ENCODE peak calls at places on chromosomes 1 and 21, in six cellular contexts. B is foreskin fibroblast, Y is fibroblast of mammary gland, O is PC-3, T is heart left ventricle, H is WERI-Rb-1. P is an unnamed sample.

GRCh38 chr1:28200234-28200873 is 23.9 kb upstream of the PTAFR start:
- DNase-seq in H (no peak), O (no peak), T (no peak), Y (no peak), B (no peak), P (no peak)

GRCh38 chr1:112439592-112439991 is 43.6 kb downstream of the CTTNBP2NL start:
- DNase-seq in H (no peak), B (no peak), Y (no peak), O (no peak), T (no peak), P (no peak)

GRCh38 chr1:17802164-17802563 is 47.0 kb downstream of the ACTL8 start:
- DNase-seq in T (no peak), H (no peak), B (peak; percentile 20), O (no peak), Y (peak; percentile 60), P (no peak)

GRCh38 chr1:244074559-244075171 is 23.6 kb downstream of the ZBTB18 start:
- DNase-seq in Y (no peak), O (no peak), H (no peak), B (no peak), T (no peak), P (no peak)

GRCh38 chr1:15429701-15430149 is 8.5 kb upstream of the CTRC start:
- DNase-seq in Y (peak; percentile 79), B (peak; percentile 71), H (no peak), O (peak; percentile 82), T (no peak), P (no peak)

GRCh38 chr1:27504588-27505419 is 14.8 kb upstream of the WASF2 start:
- DNase-seq in B (peak; percentile 71), H (peak; percentile 40), T (peak; percentile 91), Y (peak; percentile 45), O (no peak), P (no peak)

GRCh38 chr1:227370463-227371254 is 52.4 kb upstream of the CDC42BPA start:
- DNase-seq in Y (peak; percentile 20), T (no peak), H (no peak), O (peak; percentile 97), B (peak; percentile 22), P (no peak)

GRCh38 chr21:45187646-45188045 is 100.0 kb downstream of the POFUT2 start:
- DNase-seq in Y (peak; percentile 6), O (no peak), B (no peak), H (no peak), T (no peak), P (no peak)

GRCh38 chr1:160090760-160091159 is 7.7 kb downstream of the IGSF8 start:
- DNase-seq in O (no peak), H (no peak), Y (no peak), T (no peak), B (no peak), P (no peak)

GRCh38 chr1:23169727-23170335 is 1.2 kb upstream of the LUZP1 start:
- DNase-seq in B (peak; percentile 95), Y (peak; percentile 98), H (no peak), T (peak; percentile 71), O (no peak), P (no peak)

GRCh38 chr1:246182149-246182851 is 324.8 kb downstream of the SMYD3 start:
- DNase-seq in Y (no peak), T (no peak), O (no peak), B (no peak), H (no peak), P (no peak)

GRCh38 chr1:94265011-94265422 is 27.6 kb upstream of the ARHGAP29 start:
- DNase-seq in B (peak; percentile 68), H (no peak), T (no peak), Y (peak; percentile 86), O (peak; percentile 51), P (no peak)

GRCh38 chr21:43681650-43682049 is 22.3 kb downstream of the RRP1B start:
- DNase-seq in H (no peak), O (peak; percentile 43), Y (no peak), B (no peak), T (no peak), P (no peak)

GRCh38 chr1:205576805-205577761 is 54.7 kb downstream of the ELK4 start:
- DNase-seq in T (no peak), H (peak; percentile 36), B (no peak), O (no peak), Y (no peak), P (no peak)

GRCh38 chr21:42313501-42313969 is 1.7 kb downstream of the TFF3 start:
- DNase-seq in Y (no peak), O (no peak), T (no peak), H (no peak), B (no peak), P (no peak)

GRCh38 chr1:225004396-225004795 is 74.9 kb downstream of the DNAH14 start:
- DNase-seq in T (no peak), B (no peak), O (peak; percentile 27), Y (no peak), H (no peak), P (no peak)

GRCh38 chr1:204493882-204494280 is 724 bp downstream of the PIK3C2B start:
- DNase-seq in H (peak; percentile 69), Y (peak; percentile 11), T (peak; percentile 75), O (peak; percentile 85), B (peak; percentile 50), P (no peak)

GRCh38 chr1:29793101-29793546 is 556.8 kb downstream of the PTPRU start:
- DNase-seq in Y (peak; percentile 75), H (peak; percentile 95), B (peak; percentile 77), T (peak; percentile 82), O (peak; percentile 92), P (peak; percentile 55)

GRCh38 chr1:228802386-228803221 is 67.3 kb downstream of the RHOU start:
- DNase-seq in B (peak; percentile 45), O (no peak), H (no peak), Y (peak; percentile 56), T (no peak), P (peak; percentile 52)

GRCh38 chr21:46297311-46298082 is 11.4 kb downstream of the YBEY start:
- DNase-seq in T (peak; percentile 76), Y (peak; percentile 31), H (no peak), O (no peak), B (peak; percentile 73), P (no peak)

GRCh38 chr21:46299167-46299566 is 13.0 kb downstream of the YBEY start:
- DNase-seq in Y (no peak), H (no peak), T (no peak), B (no peak), O (no peak), P (no peak)

GRCh38 chr21:46295996-46296752 is 10.0 kb downstream of the YBEY start:
- DNase-seq in O (no peak), T (peak; percentile 93), H (no peak), Y (peak; percentile 94), B (peak; percentile 99), P (no peak)

GRCh38 chr21:46295177-46295711 is 9.1 kb downstream of the YBEY start:
- DNase-seq in O (no peak), B (peak; percentile 67), T (no peak), H (peak; percentile 39), Y (peak; percentile 75), P (no peak)

DNA sequence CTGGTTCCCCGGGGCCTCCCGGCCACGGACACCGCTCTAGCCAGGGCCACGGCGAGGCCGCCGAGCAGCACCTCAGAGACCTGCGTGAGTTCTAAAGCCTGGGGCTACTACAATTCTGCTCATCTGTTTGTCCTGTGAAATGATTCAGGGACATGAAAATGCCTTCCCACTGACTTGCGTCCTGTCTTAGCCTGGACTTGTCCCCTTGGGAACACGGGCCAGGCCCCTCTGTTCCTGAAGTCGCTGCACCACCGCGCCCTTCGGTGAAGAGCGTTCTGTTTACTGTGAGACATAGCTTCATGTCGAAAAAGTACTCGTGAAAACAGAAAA is 11.9 kb downstream of the YBEY start:
- DNase-seq in T (no peak), B (no peak), H (no peak), O (no peak), Y (no peak), P (no peak)
- H3K4me3 ChIP-seq in T (peak overlapping the region; percentile 56), B (peak overlapping the region; percentile 7), H (no peak overlapping the region), O (no peak overlapping the region), Y (no peak overlapping the region), P (no peak overlapping the region)

DNA sequence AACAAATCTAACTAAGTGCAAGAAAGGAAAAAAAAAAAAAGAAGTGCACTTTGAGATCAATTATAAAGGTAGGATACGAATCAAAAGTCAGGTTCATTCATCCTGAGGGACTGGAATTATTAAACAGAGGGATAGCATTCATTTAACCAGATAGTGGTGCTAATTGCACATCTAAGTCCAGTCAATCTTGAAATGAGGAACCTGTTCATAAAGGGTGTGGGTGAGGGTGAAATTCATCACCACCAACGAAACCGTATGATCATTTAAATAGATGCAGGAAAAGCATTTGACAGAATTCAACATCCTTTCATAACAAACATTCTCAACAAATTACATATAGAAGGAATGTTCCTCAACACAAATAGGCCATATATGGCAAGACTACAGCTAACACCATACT is 5.6 kb downstream of the CTSS start:
- DNase-seq in Y (no peak), T (no peak), B (no peak), O (no peak), H (no peak), P (no peak)
- TF ChIP-seq CTCF in Y (no peak), T (no peak), B (no peak), O (no peak), H (no peak), P (no peak)

GRCh38 chr1:63012339-63012738 is 228.4 kb downstream of the ATG4C start:
- DNase-seq in B (no peak), H (no peak), O (no peak), Y (peak; percentile 14), T (no peak), P (no peak)

GRCh38 chr1:63010898-63011660 is 227.1 kb downstream of the ATG4C start:
- DNase-seq in H (peak; percentile 14), Y (no peak), T (no peak), O (no peak), B (no peak), P (peak; percentile 30)

GRCh38 chr1:63014267-63014666 is 230.3 kb downstream of the ATG4C start:
- DNase-seq in B (no peak), T (no peak), O (no peak), Y (no peak), H (no peak), P (no peak)
- H3K4me3 ChIP-seq in B (no peak overlapping the region), T (no peak overlapping the region), O (no peak overlapping the region), Y (no peak overlapping the region), H (no peak overlapping the region), P (no peak overlapping the region)

DNA sequence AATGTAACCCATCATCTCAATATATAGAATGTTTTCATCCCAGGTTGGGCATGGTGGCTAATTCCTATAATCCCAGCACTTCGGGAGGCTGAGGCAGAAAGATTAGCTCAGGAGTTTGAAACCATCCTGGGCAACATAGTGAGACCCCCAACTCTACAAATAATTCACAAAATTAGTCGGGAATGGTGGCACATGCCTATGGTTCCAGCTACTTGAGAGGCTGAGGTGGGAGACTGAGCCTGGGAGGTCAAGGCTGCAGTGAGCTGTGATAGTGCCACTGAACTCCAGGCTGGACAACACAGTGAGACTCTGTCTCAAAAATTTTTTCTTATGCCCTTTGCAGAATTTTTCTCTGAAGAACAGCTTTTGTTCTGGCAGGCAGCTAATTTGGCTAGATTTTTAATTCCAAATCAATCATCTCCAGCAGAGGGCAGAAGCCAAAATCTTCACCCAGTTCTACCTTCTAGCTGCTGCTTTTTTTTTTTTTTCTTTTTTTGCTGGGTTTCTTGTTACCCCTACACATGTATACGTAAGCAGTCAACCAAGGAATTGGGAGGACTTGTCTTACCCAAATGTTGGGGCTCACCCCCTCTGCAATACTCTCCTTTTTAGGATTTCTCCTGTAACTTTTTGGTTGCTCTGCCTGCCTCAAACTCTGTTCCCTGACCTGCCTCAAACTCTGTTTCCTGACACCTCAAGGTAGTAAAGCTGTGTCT is 2.7 kb upstream of the RAD54L start:
- DNase-seq in O (peak; percentile 58), B (peak; percentile 54), T (no peak), H (no peak), Y (peak; percentile 37), P (no peak)
- TF ChIP-seq CTCF in O (peak; percentile 67), B (no peak), T (no peak), H (peak; percentile 18), Y (peak; percentile 45), P (peak; percentile 39)

P was measured in epithelial cell of proximal tubule.